ENCODE peak calls at places on chromosomes 16 and 17, in six cellular contexts. S is left colon; M is heart right ventricle; L is iPS DF 6.9; W is activated CD4-positive, alpha-beta T cell treated with anti-CD3 and anti-CD28 coated beads, Interleukin-2, amount 50 U/mL, for 1 hour; E is NCI-H1092. Z is an unnamed sample.

GRCh38 chr16:89093602-89094251 is at the start of gene ACSF3:
- DNase-seq in M (peak), E (peak), S (peak), L (no peak), W (peak), Z (peak)

GRCh38 chr17:33942414-33942813 is 312.7 kb upstream of the CCL2 start:
- DNase-seq in E (no peak), W (no peak), S (no peak), M (no peak), L (no peak), Z (no peak)

GRCh38 chr16:3131755-3132377 is 3.0 kb upstream of the ZNF213 start:
- DNase-seq in M (no peak), S (peak), E (no peak), L (no peak), W (peak), Z (no peak)

GRCh38 chr17:82957469-82957795 is 117.6 kb upstream of the ZNF750 start:
- DNase-seq in S (no peak), E (no peak), L (no peak), W (no peak), M (no peak), Z (no peak)

GRCh38 chr16:87317766-87318121 is 552 bp upstream of the C16orf95 start:
- DNase-seq in S (peak), L (no peak), M (peak), E (peak), W (no peak), Z (no peak)

GRCh38 chr17:4840893-4841242 is 7.7 kb downstream of the MINK1 start:
- DNase-seq in W (no peak), E (no peak), M (no peak), S (no peak), L (no peak), Z (no peak)

GRCh38 chr16:74107795-74108610 is 188.6 kb upstream of the PSMD7 start:
- DNase-seq in E (no peak), L (peak), W (peak), S (peak), M (no peak), Z (no peak)

GRCh38 chr17:17713839-17714238 is 32.6 kb downstream of the RAI1 start:
- DNase-seq in L (no peak), E (no peak), M (no peak), S (no peak), W (no peak), Z (no peak)

GRCh38 chr17:7405413-7405881 is 1.6 kb upstream of the TMEM256 start:
- DNase-seq in M (no peak), L (no peak), W (no peak), S (peak), E (no peak), Z (no peak)

GRCh38 chr17:8821446-8822105 is 22.4 kb upstream of the MFSD6L start:
- DNase-seq in S (no peak), L (no peak), E (no peak), M (no peak), W (no peak), Z (no peak)

GRCh38 chr16:69724981-69725479 is 1.3 kb downstream of the NQO1 start:
- DNase-seq in W (no peak), S (no peak), M (no peak), L (no peak), E (no peak), Z (no peak)

GRCh38 chr16:71540-72341 is 690 bp downstream of the RHBDF1 start:
- DNase-seq in S (peak), E (no peak), M (peak), W (no peak), L (peak), Z (peak)

GRCh38 chr17:71975998-71976649 is 144.7 kb upstream of the SOX9 start:
- DNase-seq in S (peak), W (no peak), L (no peak), E (no peak), M (peak), Z (peak)

GRCh38 chr16:8655184-8655717 is 19.2 kb upstream of the ABAT start:
- DNase-seq in W (no peak), S (peak), L (no peak), E (no peak), M (no peak), Z (no peak)

GRCh38 chr16:14409563-14409962 is 220.5 kb downstream of the PARN start:
- DNase-seq in L (no peak), M (no peak), E (no peak), S (peak), W (no peak), Z (no peak)

GRCh38 chr16:59339871-59340270 is 605.8 kb upstream of the GOT2 start:
- DNase-seq in W (no peak), L (no peak), E (no peak), M (no peak), S (no peak), Z (no peak)

GRCh38 chr17:59558953-59559352 is 6.5 kb upstream of the DHX40 start:
- DNase-seq in E (no peak), W (no peak), M (no peak), L (no peak), S (no peak), Z (no peak)

GRCh38 chr17:49708515-49709161 is 874 bp upstream of the SLC35B1 start:
- DNase-seq in E (no peak), M (no peak), W (peak), L (no peak), S (no peak), Z (no peak)

GRCh38 chr17:48637323-48638260 is 11.4 kb upstream of the HOXB9 start:
- DNase-seq in E (no peak), M (no peak), S (peak), W (no peak), L (no peak), Z (no peak)

GRCh38 chr16:86577314-86577971 is 906 bp upstream of the FOXL1 start:
- DNase-seq in E (no peak), L (no peak), M (no peak), S (no peak), W (no peak), Z (no peak)

GRCh38 chr17:4049546-4049945 is 85.3 kb upstream of the ATP2A3 start:
- DNase-seq in L (no peak), W (no peak), M (no peak), E (no peak), S (no peak), Z (no peak)

GRCh38 chr17:35373532-35373983 is at the start of gene SLFN11:
- DNase-seq in W (peak), M (peak), E (peak), S (peak), L (no peak), Z (no peak)

GRCh38 chr17:16406742-16407674 is 8.4 kb upstream of the TRPV2 start:
- DNase-seq in E (no peak), M (peak), W (no peak), S (peak), L (no peak), Z (no peak)

GRCh38 chr17:37847102-37847501 is 77.1 kb upstream of the TBC1D3K start:
- DNase-seq in M (no peak), W (no peak), S (no peak), E (no peak), L (no peak), Z (no peak)

GRCh38 chr16:85166699-85167588 is 54.7 kb upstream of the CIBAR2 start:
- DNase-seq in M (no peak), E (no peak), L (no peak), S (no peak), W (no peak), Z (no peak)

GRCh38 chr17:13784466-13784865 is 182.7 kb upstream of the HS3ST3A1 start:
- DNase-seq in L (no peak), S (no peak), M (no peak), E (no peak), W (no peak), Z (no peak)

GRCh38 chr16:714079-714478 is 839 bp upstream of the METRN start:
- DNase-seq in L (no peak), M (no peak), W (no peak), E (no peak), S (no peak), Z (no peak)

GRCh38 chr17:27430882-27431491 is 25.3 kb upstream of the KSR1 start:
- DNase-seq in W (no peak), S (peak), L (peak), M (peak), E (no peak), Z (no peak)

GRCh38 chr16:57643166-57643813 is 14.9 kb downstream of the ADGRG1 start:
- DNase-seq in M (no peak), S (no peak), L (no peak), E (no peak), W (no peak), Z (peak)

GRCh38 chr16:14419817-14420216 is 210.2 kb downstream of the PARN start:
- DNase-seq in S (no peak), E (no peak), M (no peak), W (no peak), L (no peak), Z (no peak)

GRCh38 chr16:3274490-3274889 is 8.8 kb upstream of the ZNF263 start:
- DNase-seq in S (no peak), L (no peak), W (no peak), M (no peak), E (no peak), Z (no peak)

GRCh38 chr16:66273644-66274334 is 92.7 kb upstream of the CDH5 start:
- DNase-seq in W (no peak), M (no peak), L (no peak), E (no peak), S (no peak), Z (no peak)

GRCh38 chr16:69223882-69224281 is 36.9 kb downstream of the SNTB2 start:
- DNase-seq in L (no peak), M (no peak), E (no peak), W (no peak), S (no peak), Z (no peak)

Z was measured in nucleus accumbens.